ENCODE peak calls at places on chromosome 2, in eight cellular contexts. Y is HEK293T; J is EL; H is epithelial cell of esophagus; I is nucleus accumbens; L is body of pancreas; Z is cardiac muscle cell; U is activated CD4-positive, CD25-positive, alpha-beta regulatory T cell. K is an unnamed sample.

GRCh38 chr2:4258563-4258962 is 555.2 kb downstream of the DCDC2C start:
- DNase-seq in Y (no peak), J (no peak), H (peak), I (no peak), L (no peak), Z (no peak), U (no peak), K (no peak)

GRCh38 chr2:1708476-1709334 is 35.6 kb downstream of the PXDN start:
- DNase-seq in Y (no peak), J (no peak), H (peak), I (no peak), L (no peak), Z (peak), U (no peak), K (no peak)

GRCh38 chr2:128329607-128330006 is 10.9 kb upstream of the HS6ST1 start:
- DNase-seq in Y (no peak), J (no peak), H (no peak), I (no peak), L (no peak), Z (peak), U (no peak), K (no peak)

GRCh38 chr2:128086244-128086643 is 4.8 kb upstream of the UGGT1 start:
- DNase-seq in Y (no peak), J (no peak), H (no peak), I (no peak), L (no peak), Z (no peak), U (no peak), K (no peak)

GRCh38 chr2:11698009-11698922 is 28.3 kb upstream of the NTSR2 start:
- DNase-seq in Y (no peak), J (peak), H (no peak), I (peak), L (peak), Z (peak), U (no peak), K (peak)

GRCh38 chr2:149732001-149732685 is 144.6 kb upstream of the MMADHC start:
- DNase-seq in Y (no peak), J (peak), H (peak), I (no peak), L (no peak), Z (no peak), U (no peak), K (no peak)

GRCh38 chr2:68157002-68157401 is 686 bp upstream of the PNO1 start:
- DNase-seq in Y (no peak), J (no peak), H (no peak), I (no peak), L (no peak), Z (no peak), U (no peak), K (no peak)

GRCh38 chr2:15908371-15908770 is 32.0 kb upstream of the MYCN start:
- DNase-seq in Y (no peak), J (no peak), H (no peak), I (no peak), L (no peak), Z (no peak), U (no peak), K (no peak)

GRCh38 chr2:212428685-212429480 is 109.7 kb downstream of the ERBB4 start:
- DNase-seq in Y (no peak), J (no peak), H (no peak), I (no peak), L (no peak), Z (no peak), U (no peak), K (no peak)

GRCh38 chr2:85823951-85824350 is 64.8 kb downstream of the ST3GAL5 start:
- DNase-seq in Y (no peak), J (no peak), H (no peak), I (no peak), L (no peak), Z (no peak), U (no peak), K (no peak)

GRCh38 chr2:230919240-230919639 is 5.8 kb downstream of the GPR55 start:
- DNase-seq in Y (no peak), J (no peak), H (no peak), I (no peak), L (no peak), Z (no peak), U (no peak), K (no peak)

GRCh38 chr2:216159161-216159560 is 50.0 kb downstream of the XRCC5 start:
- DNase-seq in Y (no peak), J (no peak), H (no peak), I (no peak), L (no peak), Z (peak), U (no peak), K (no peak)

GRCh38 chr2:133040175-133040574 is 370.2 kb upstream of the LYPD1 start:
- DNase-seq in Y (no peak), J (peak), H (no peak), I (no peak), L (no peak), Z (no peak), U (no peak), K (no peak)

GRCh38 chr2:112915300-112916144 is 4.6 kb downstream of the IL37 start:
- DNase-seq in Y (no peak), J (no peak), H (no peak), I (no peak), L (no peak), Z (no peak), U (no peak), K (no peak)

GRCh38 chr2:150486539-150487484 is 655 bp downstream of the RND3 start:
- DNase-seq in Y (peak), J (no peak), H (no peak), I (no peak), L (peak), Z (peak), U (no peak), K (peak)

GRCh38 chr2:120450196-120450820 is 104.4 kb downstream of the INHBB start:
- DNase-seq in Y (no peak), J (no peak), H (no peak), I (no peak), L (no peak), Z (no peak), U (no peak), K (no peak)

GRCh38 chr2:54783349-54783748 is 59.9 kb downstream of the EML6 start:
- DNase-seq in Y (no peak), J (no peak), H (no peak), I (no peak), L (no peak), Z (no peak), U (no peak), K (no peak)

GRCh38 chr2:219571311-219572236 is at the start of gene OBSL1:
- DNase-seq in Y (peak), J (peak), H (peak), I (peak), L (peak), Z (peak), U (no peak), K (no peak)